ENCODE peak calls at places on chromosomes 13 and 19, in six cellular contexts. Q, E, Z, W, Y and I are unnamed samples.
A peak's percentile ranks its signal among the peaks of the same experiment; 100 is the strongest.

GRCh38 chr19:30064021-30064699 is 122.1 kb downstream of the URI1 start:
- DNase-seq in Q (no peak), E (no peak), Z (no peak), W (no peak), Y (no peak), I (no peak)

GRCh38 chr13:51417716-51418115 is 35.1 kb downstream of the INTS6 start:
- DNase-seq in Q (no peak), E (peak; percentile 33), Z (no peak), W (no peak), Y (no peak), I (no peak)

GRCh38 chr19:15282311-15282705 is 50.0 kb downstream of the BRD4 start:
- DNase-seq in Q (no peak), E (no peak), Z (no peak), W (no peak), Y (no peak), I (no peak)

GRCh38 chr13:75123428-75123827 is 358.5 kb downstream of the TBC1D4 start:
- DNase-seq in Q (no peak), E (no peak), Z (no peak), W (no peak), Y (no peak), I (no peak)

GRCh38 chr19:860481-861098 is 1.1 kb downstream of the CFD start:
- DNase-seq in Q (peak; percentile 72), E (peak; percentile 53), Z (no peak), W (peak; percentile 94), Y (no peak), I (peak; percentile 89)

GRCh38 chr19:18297308-18297707 is 15.9 kb upstream of the JUND start:
- DNase-seq in Q (no peak), E (no peak), Z (no peak), W (no peak), Y (no peak), I (no peak)

GRCh38 chr19:39196860-39197562 is at the start of gene NCCRP1:
- DNase-seq in Q (no peak), E (no peak), Z (no peak), W (no peak), Y (no peak), I (no peak)

GRCh38 chr13:24150613-24151012 is 9.9 kb upstream of the SPATA13 start:
- DNase-seq in Q (no peak), E (no peak), Z (no peak), W (no peak), Y (no peak), I (no peak)

GRCh38 chr19:34766386-34766785 is 6.6 kb downstream of the ZNF599 start:
- DNase-seq in Q (no peak), E (no peak), Z (no peak), W (no peak), Y (no peak), I (no peak)

GRCh38 chr19:53908106-53908932 is 759 bp upstream of the CACNG7 start:
- DNase-seq in Q (peak; percentile 61), E (no peak), Z (peak; percentile 31), W (peak; percentile 75), Y (no peak), I (peak; percentile 90)

GRCh38 chr19:38070573-38070972 is 153.4 kb downstream of the DPF1 start:
- DNase-seq in Q (no peak), E (no peak), Z (no peak), W (peak; percentile 36), Y (no peak), I (peak; percentile 88)

GRCh38 chr13:24161010-24161775 is 673 bp downstream of the SPATA13 start:
- DNase-seq in Q (peak; percentile 66), E (peak; percentile 55), Z (peak; percentile 19), W (no peak), Y (no peak), I (no peak)

GRCh38 chr13:112247471-112248405 is 128.4 kb upstream of the SPACA7 start:
- DNase-seq in Q (no peak), E (no peak), Z (no peak), W (no peak), Y (no peak), I (no peak)

GRCh38 chr13:26686285-26686684 is 74.3 kb downstream of the GPR12 start:
- DNase-seq in Q (no peak), E (no peak), Z (no peak), W (no peak), Y (no peak), I (no peak)

GRCh38 chr19:4144666-4145261 is 8.7 kb upstream of the CREB3L3 start:
- DNase-seq in Q (no peak), E (no peak), Z (no peak), W (peak; percentile 60), Y (no peak), I (peak; percentile 77)

GRCh38 chr13:51297556-51297955 is 41.9 kb upstream of the SERPINE3 start:
- DNase-seq in Q (peak; percentile 28), E (no peak), Z (no peak), W (no peak), Y (no peak), I (no peak)

GRCh38 chr13:44045179-44045562 is 165.5 kb downstream of the LACC1 start:
- DNase-seq in Q (no peak), E (no peak), Z (no peak), W (no peak), Y (no peak), I (peak; percentile 17)

GRCh38 chr19:30879225-30879624 is 470.0 kb downstream of the TSHZ3 start:
- DNase-seq in Q (no peak), E (no peak), Z (no peak), W (no peak), Y (no peak), I (no peak)

GRCh38 chr13:78993792-78994191 is 334.8 kb upstream of the OBI1 start:
- DNase-seq in Q (no peak), E (no peak), Z (no peak), W (no peak), Y (peak; percentile 21), I (no peak)

GRCh38 chr13:66492479-66492878 is 737.7 kb downstream of the PCDH9 start:
- DNase-seq in Q (no peak), E (peak; percentile 3), Z (peak; percentile 3), W (peak; percentile 29), Y (no peak), I (no peak)

GRCh38 chr19:41263042-41263849 is 926 bp upstream of the HNRNPUL1 start:
- DNase-seq in Q (peak; percentile 51), E (peak; percentile 35), Z (no peak), W (peak; percentile 75), Y (peak; percentile 42), I (peak; percentile 70)

GRCh38 chr19:35260694-35261304 is 8.0 kb upstream of the USF2 start:
- DNase-seq in Q (no peak), E (no peak), Z (no peak), W (no peak), Y (no peak), I (no peak)

GRCh38 chr19:5360003-5360820 is 19.6 kb upstream of the PTPRS start:
- DNase-seq in Q (no peak), E (no peak), Z (no peak), W (no peak), Y (no peak), I (no peak)

GRCh38 chr19:5357584-5357983 is 17.0 kb upstream of the PTPRS start:
- DNase-seq in Q (no peak), E (no peak), Z (no peak), W (no peak), Y (no peak), I (no peak)

GRCh38 chr19:5356918-5357317 is 16.3 kb upstream of the PTPRS start:
- DNase-seq in Q (no peak), E (no peak), Z (no peak), W (no peak), Y (no peak), I (no peak)

GRCh38 chr19:5356428-5356827 is 15.8 kb upstream of the PTPRS start:
- DNase-seq in Q (no peak), E (no peak), Z (no peak), W (no peak), Y (no peak), I (no peak)

GRCh38 chr19:5358173-5358800 is 17.7 kb upstream of the PTPRS start:
- DNase-seq in Q (no peak), E (peak; percentile 27), Z (no peak), W (peak; percentile 50), Y (no peak), I (peak; percentile 36)
- TF ChIP-seq MYC in Q (no peak), E (no peak), Z (no peak), W (no peak), Y (no peak), I (no peak)

GRCh38 chr19:3039125-3039524 is 10.0 kb upstream of the TLE2 start:
- DNase-seq in Q (no peak), E (no peak), Z (no peak), W (no peak), Y (no peak), I (no peak)

GRCh38 chr19:3041302-3041701 is 12.2 kb upstream of the TLE2 start:
- DNase-seq in Q (no peak), E (no peak), Z (no peak), W (no peak), Y (no peak), I (no peak)

GRCh38 chr19:3038214-3038613 is 9.1 kb upstream of the TLE2 start:
- DNase-seq in Q (no peak), E (no peak), Z (no peak), W (no peak), Y (no peak), I (no peak)

GRCh38 chr19:3041756-3042517 is 12.9 kb upstream of the TLE2 start:
- DNase-seq in Q (no peak), E (no peak), Z (no peak), W (no peak), Y (no peak), I (no peak)

DNA sequence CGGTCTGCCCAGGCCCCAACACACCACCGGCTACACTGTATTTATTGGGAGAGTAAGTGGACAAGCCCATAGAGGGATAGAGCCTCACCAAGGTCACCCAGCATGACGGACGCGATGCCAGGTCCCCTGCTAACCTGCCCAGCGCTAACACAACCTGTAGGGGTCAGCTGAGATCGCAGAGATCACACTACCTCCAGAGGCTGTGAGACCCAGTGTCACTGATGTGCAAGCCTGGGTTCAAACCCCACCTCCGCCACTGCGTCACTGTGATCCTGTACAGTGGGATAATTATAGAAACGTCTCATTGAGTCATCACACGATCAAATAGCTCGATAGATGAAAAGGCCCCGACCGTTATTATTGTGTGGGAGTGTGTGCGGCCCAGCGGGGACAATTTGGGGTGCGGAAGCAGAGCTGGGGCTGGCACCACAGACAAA is 10.6 kb upstream of the TLE2 start:
- DNase-seq in Q (no peak), E (peak; percentile 59), Z (no peak), W (peak; percentile 60), Y (no peak), I (no peak)
- TF ChIP-seq MYC in Q (no peak), E (no peak), Z (no peak), W (no peak), Y (no peak), I (no peak)

GRCh38 chr13:113654175-113654560 is 3.8 kb downstream of the ATP4B start:
- DNase-seq in Q (no peak), E (no peak), Z (peak; percentile 58), W (no peak), Y (no peak), I (no peak)
- TF ChIP-seq MYC in Q (no peak), E (no peak), Z (no peak), W (no peak), Y (no peak), I (no peak)

DNA sequence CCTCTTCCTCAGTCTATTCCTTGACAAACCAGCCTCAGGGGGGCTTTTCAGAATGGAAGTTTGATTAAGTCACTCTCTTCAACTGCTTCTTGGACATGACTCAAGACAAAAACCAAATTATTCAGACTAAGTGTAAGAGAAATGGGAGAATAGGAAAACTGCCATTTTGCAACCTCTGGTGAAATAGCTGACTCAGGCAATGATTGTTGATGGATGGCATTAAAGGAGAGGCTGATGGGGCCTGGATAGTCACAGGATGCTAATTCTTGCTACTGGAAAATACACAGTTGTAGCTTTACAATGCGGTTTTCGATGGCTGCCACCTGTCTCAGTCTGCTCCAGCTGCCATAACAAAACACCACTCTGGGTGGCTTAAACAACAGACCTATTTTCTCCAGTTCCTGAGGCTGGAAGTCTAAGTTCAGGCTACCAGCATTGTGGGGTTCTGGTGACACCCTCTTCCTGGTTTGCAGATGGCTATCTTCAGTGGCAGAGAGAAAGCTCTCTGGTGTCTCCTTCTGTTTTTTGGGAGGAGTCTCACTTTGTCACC is 6.1 kb downstream of the NOSIP start:
- DNase-seq in Q (no peak), E (no peak), Z (no peak), W (no peak), Y (no peak), I (no peak)
- TF ChIP-seq MYC in Q (no peak), E (no peak), Z (no peak), W (no peak), Y (no peak), I (no peak)